ENCODE peak calls at places on chromosomes 6 and 20, in four cellular contexts. H is right cardiac atrium, B is fibroblast of lung, K is small intestine. G is an unnamed sample. For H3K27me3, the result is how much of the 10 kb centered on the place peaks cover.

GRCh38 chr6:116094041-116094440 is 6.6 kb upstream of the NT5DC1 start:
- DNase-seq in B (no peak), H (no peak), K (no peak), G (no peak)

GRCh38 chr6:165877773-165878172 is 214.7 kb upstream of the PDE10A start:
- DNase-seq in B (no peak), H (no peak), K (no peak), G (no peak)

GRCh38 chr6:87698618-87699017 is 3.4 kb downstream of the AKIRIN2 start:
- DNase-seq in K (peak), H (no peak), B (no peak), G (no peak)

GRCh38 chr6:167152858-167153257 is 4.9 kb downstream of the GPR31 start:
- DNase-seq in B (no peak), K (no peak), H (no peak), G (no peak)

GRCh38 chr20:45041464-45042337 is 59.2 kb downstream of the KCNS1 start:
- DNase-seq in H (no peak), B (peak), K (peak), G (no peak)

GRCh38 chr20:20259534-20259933 is 108.4 kb upstream of the INSM1 start:
- DNase-seq in B (no peak), K (no peak), H (no peak), G (no peak)

GRCh38 chr6:34317172-34317477 is 68.3 kb upstream of the SMIM29 start:
- DNase-seq in B (no peak), K (no peak), H (no peak), G (no peak)

GRCh38 chr20:16459019-16459700 is 114.1 kb downstream of the KIF16B start:
- DNase-seq in K (no peak), H (peak), B (peak), G (no peak)

GRCh38 chr6:16481680-16482079 is 243.3 kb downstream of the GMPR start:
- DNase-seq in K (peak), B (no peak), H (no peak), G (no peak)

GRCh38 chr6:17885079-17885478 is 102.4 kb downstream of the KIF13A start:
- DNase-seq in B (no peak), K (peak), H (no peak), G (no peak)

GRCh38 chr20:44615876-44616603 is 33.7 kb downstream of the PKIG start:
- DNase-seq in K (no peak), B (no peak), H (peak), G (peak)

GRCh38 chr20:32603046-32603726 is 18.1 kb upstream of the NOL4L start:
- DNase-seq in B (no peak), K (no peak), H (no peak), G (no peak)
- H3K4me3 ChIP-seq in B (no peak), K (no peak), H (no peak), G (no peak)

GRCh38 chr6:27281105-27281539 is 31.0 kb downstream of the POM121L2 start:
- DNase-seq in B (no peak), K (no peak), H (no peak), G (no peak)
- H3K27me3 ChIP-seq in B (under half), K (under half), H (under half), G (half or more)

GRCh38 chr6:4864534-4864933 is 88.3 kb downstream of the CDYL start:
- DNase-seq in K (no peak), H (no peak), B (no peak), G (no peak)
- H3K27ac ChIP-seq in K (no peak), H (no peak), B (no peak), G (no peak)

GRCh38 chr20:49484180-49485140 is 2.0 kb upstream of the KCNB1 start:
- DNase-seq in H (peak), B (peak), K (peak), G (peak)

GRCh38 chr20:49482173-49482572 is 295 bp downstream of the KCNB1 start:
- DNase-seq in B (no peak), H (no peak), K (no peak), G (no peak)

GRCh38 chr20:49482621-49483017 is at the start of gene KCNB1:
- DNase-seq in K (peak), B (peak), H (peak), G (peak)

GRCh38 chr20:49483018-49483705 is 694 bp upstream of the KCNB1 start:
- DNase-seq in B (no peak), K (no peak), H (no peak), G (no peak)

DNA sequence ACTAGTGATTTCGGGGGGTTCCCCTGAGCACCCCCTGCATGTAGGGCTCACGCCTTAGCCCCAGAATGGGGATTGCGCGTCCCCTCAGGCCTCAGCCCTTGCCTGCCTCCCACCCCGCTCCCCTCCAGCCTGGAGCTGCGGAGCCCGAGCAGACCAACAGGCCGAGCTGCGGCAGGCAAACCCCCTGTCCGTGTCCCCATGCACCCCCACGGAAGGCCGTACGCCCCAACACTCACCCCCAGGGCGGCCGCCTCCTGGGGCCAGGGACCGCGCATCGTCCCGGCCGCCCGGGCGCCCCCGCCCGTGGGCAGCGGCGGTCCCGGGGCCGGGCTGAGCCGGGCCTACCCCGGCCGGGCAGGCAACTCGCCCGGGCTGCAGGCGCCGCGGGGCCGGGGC is 1.2 kb upstream of the KCNB1 start:
- DNase-seq in H (no peak), K (no peak), B (no peak), G (no peak)
- H3K4me3 ChIP-seq in H (peak), K (peak), B (no peak), G (peak)

DNA sequence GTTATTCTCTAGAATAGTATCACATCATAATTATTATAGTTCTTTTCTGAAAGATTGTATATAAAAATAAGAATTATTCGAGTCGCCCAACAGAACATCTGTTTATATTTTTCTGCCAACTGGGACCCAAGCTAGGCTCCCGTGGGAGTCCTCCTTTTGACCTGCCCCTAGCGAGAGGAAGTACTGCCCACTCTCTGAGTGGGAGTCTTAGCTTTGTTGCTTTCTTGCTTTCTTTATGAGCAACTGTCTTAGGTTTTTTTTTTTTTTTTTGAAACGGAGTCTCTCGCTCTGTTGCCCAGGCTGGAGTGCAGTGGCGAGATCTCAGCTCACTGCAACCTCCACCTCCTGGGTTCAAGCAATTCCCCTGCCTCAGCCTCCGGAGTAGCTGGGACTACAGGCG is 202.0 kb upstream of the ZNF184 start:
- DNase-seq in K (no peak), H (no peak), B (no peak), G (no peak)
- H3K27me3 ChIP-seq in K (under half), H (under half), B (under half), G (half or more)

GRCh38 chr6:33314943-33315752 is 1.3 kb upstream of the TAPBP start:
- DNase-seq in K (peak), B (no peak), H (peak), G (peak)

GRCh38 chr6:33317418-33317667 is 201 bp downstream of the ZBTB22 start:
- DNase-seq in K (no peak), H (no peak), B (no peak), G (no peak)

GRCh38 chr6:33317668-33318425 is at the start of gene ZBTB22:
- DNase-seq in H (peak), B (peak), K (peak), G (peak)

GRCh38 chr6:33315753-33316602 is 1.6 kb downstream of the ZBTB22 start:
- DNase-seq in H (peak), B (no peak), K (no peak), G (no peak)

GRCh38 chr6:33316603-33317417 is 734 bp downstream of the ZBTB22 start:
- DNase-seq in B (no peak), K (no peak), H (peak), G (peak)
- H3K27ac ChIP-seq in B (no peak), K (no peak), H (peak), G (peak)

GRCh38 chr20:1838479-1839279 is 56.5 kb upstream of the SIRPA start:
- DNase-seq in H (no peak), B (no peak), K (no peak), G (no peak)

GRCh38 chr20:1844723-1845523 is 50.3 kb upstream of the SIRPA start:
- DNase-seq in K (no peak), B (peak), H (peak), G (peak)

GRCh38 chr20:1840865-1841553 is 54.2 kb upstream of the SIRPA start:
- DNase-seq in B (no peak), K (no peak), H (no peak), G (no peak)

GRCh38 chr20:1842281-1842680 is 52.9 kb upstream of the SIRPA start:
- DNase-seq in B (no peak), K (no peak), H (no peak), G (no peak)

GRCh38 chr20:1841554-1842140 is 53.6 kb upstream of the SIRPA start:
- DNase-seq in K (no peak), B (peak), H (peak), G (no peak)
- H3K4me3 ChIP-seq in K (no peak), B (no peak), H (no peak), G (no peak)

DNA sequence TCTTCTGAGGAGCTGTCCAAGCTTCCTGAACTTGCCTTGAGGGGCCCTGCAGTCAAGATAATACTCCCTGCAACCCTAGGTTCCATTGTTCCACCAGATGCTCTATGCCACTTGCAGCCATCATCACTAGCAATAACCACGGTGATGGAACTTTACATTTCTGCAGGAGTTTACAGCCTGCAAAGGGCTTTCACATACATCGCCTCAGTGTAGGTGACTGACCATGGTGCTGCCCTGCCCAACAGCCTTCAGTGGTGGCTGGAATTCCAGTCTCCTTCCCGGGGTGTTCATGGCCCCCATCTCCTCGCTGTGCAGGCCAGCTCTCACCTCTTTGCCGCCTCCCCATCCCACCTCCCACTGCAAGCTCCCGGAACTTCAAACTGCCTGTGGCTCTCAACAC is 225.5 kb upstream of the ECI2 start:
- DNase-seq in H (no peak), K (no peak), B (no peak), G (no peak)
- H3K27me3 ChIP-seq in H (under half), K (under half), B (under half), G (under half)

DNA sequence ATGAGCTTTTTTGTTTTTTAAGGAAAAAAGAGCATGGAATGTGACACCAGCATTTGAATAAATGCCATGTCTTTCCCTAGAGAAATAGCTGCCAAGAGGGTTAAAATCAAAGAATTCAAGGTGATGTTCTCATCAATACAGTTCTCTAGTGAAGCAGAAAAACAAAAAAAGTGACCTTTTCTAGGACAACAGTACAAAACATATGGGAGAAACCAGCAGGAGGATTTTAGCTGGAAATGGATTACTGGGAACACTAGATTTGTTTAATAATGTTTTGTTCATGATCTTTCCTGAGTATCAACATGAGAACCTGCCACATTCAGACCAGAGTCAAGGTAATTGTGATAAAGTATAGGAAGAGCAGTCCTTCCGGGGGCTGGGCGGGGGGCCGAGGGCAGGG is 372.2 kb downstream of the LMBRD1 start:
- DNase-seq in H (no peak), K (no peak), B (no peak), G (no peak)
- H3K27ac ChIP-seq in H (no peak), K (no peak), B (no peak), G (no peak)

G was measured in left ventricle myocardium inferior.